ENCODE peak calls at places on chromosome 20, in five cellular contexts. A, N, M, F and Z are unnamed samples.

GRCh38 chr20:36631651-36632050 is 14.3 kb downstream of the SLA2 start:
- DNase-seq in A (no peak), N (peak), M (no peak), F (no peak), Z (no peak)

GRCh38 chr20:2585811-2586210 is 49.4 kb downstream of the TMC2 start:
- DNase-seq in A (no peak), N (peak), M (peak), F (no peak), Z (no peak)

GRCh38 chr20:43916073-43916874 is 1.6 kb downstream of the TOX2 start:
- DNase-seq in A (no peak), N (no peak), M (no peak), F (no peak), Z (no peak)

GRCh38 chr20:2875690-2876203 is 2.5 kb downstream of the PTPRA start:
- DNase-seq in A (no peak), N (no peak), M (no peak), F (no peak), Z (no peak)

GRCh38 chr20:46040902-46041535 is 12.0 kb downstream of the SLC12A5 start:
- DNase-seq in A (no peak), N (peak), M (peak), F (no peak), Z (no peak)

GRCh38 chr20:17888044-17888443 is 80.5 kb downstream of the SNX5 start:
- DNase-seq in A (no peak), N (no peak), M (no peak), F (no peak), Z (no peak)

GRCh38 chr20:16588241-16588640 is 15.0 kb upstream of the KIF16B start:
- DNase-seq in A (no peak), N (no peak), M (no peak), F (no peak), Z (no peak)

GRCh38 chr20:14820771-14821170 is 483.4 kb upstream of the FLRT3 start:
- DNase-seq in A (no peak), N (no peak), M (no peak), F (no peak), Z (no peak)

GRCh38 chr20:46056970-46057855 is 28.2 kb downstream of the SLC12A5 start:
- DNase-seq in A (peak), N (peak), M (peak), F (no peak), Z (no peak)

GRCh38 chr20:6122111-6122872 is 538 bp downstream of the FERMT1 start:
- DNase-seq in A (no peak), N (peak), M (no peak), F (no peak), Z (no peak)

GRCh38 chr20:18050628-18051027 is 7.1 kb downstream of the OVOL2 start:
- DNase-seq in A (no peak), N (no peak), M (no peak), F (no peak), Z (peak)

GRCh38 chr20:57137676-57138075 is 128.8 kb downstream of the BMP7 start:
- DNase-seq in A (no peak), N (no peak), M (no peak), F (no peak), Z (no peak)

GRCh38 chr20:46350986-46351267 is 42.6 kb upstream of the CDH22 start:
- DNase-seq in A (no peak), N (no peak), M (no peak), F (no peak), Z (no peak)

GRCh38 chr20:13638162-13638495 is 603 bp downstream of the TASP1 start:
- DNase-seq in A (no peak), N (peak), M (no peak), F (no peak), Z (no peak)

GRCh38 chr20:64191002-64191401 is 26.8 kb downstream of the MYT1 start:
- DNase-seq in A (no peak), N (no peak), M (no peak), F (no peak), Z (no peak)

GRCh38 chr20:64188071-64188470 is 23.8 kb downstream of the MYT1 start:
- DNase-seq in A (no peak), N (no peak), M (no peak), F (no peak), Z (no peak)

GRCh38 chr20:64188682-64189529 is 24.7 kb downstream of the MYT1 start:
- DNase-seq in A (peak), N (peak), M (no peak), F (no peak), Z (peak)

GRCh38 chr20:64189530-64189966 is 25.3 kb downstream of the MYT1 start:
- DNase-seq in A (no peak), N (no peak), M (no peak), F (no peak), Z (no peak)

GRCh38 chr20:64189986-64190385 is 25.7 kb downstream of the MYT1 start:
- DNase-seq in A (no peak), N (no peak), M (no peak), F (no peak), Z (no peak)
- TF ChIP-seq POLR2A in A (no peak), N (no peak), M (no peak), F (no peak), Z (no peak)

GRCh38 chr20:31954500-31954899 is 2.7 kb upstream of the PDRG1 start:
- DNase-seq in A (no peak), N (no peak), M (no peak), F (no peak), Z (no peak)

GRCh38 chr20:31951203-31951529 is 680 bp downstream of the PDRG1 start:
- DNase-seq in A (no peak), N (no peak), M (no peak), F (no peak), Z (no peak)

GRCh38 chr20:31949877-31950646 is 1.8 kb downstream of the PDRG1 start:
- DNase-seq in A (no peak), N (no peak), M (no peak), F (no peak), Z (no peak)

GRCh38 chr20:31953749-31954148 is 1.9 kb upstream of the PDRG1 start:
- DNase-seq in A (no peak), N (no peak), M (no peak), F (no peak), Z (no peak)

GRCh38 chr20:31951530-31952453 is at the start of gene PDRG1:
- DNase-seq in A (peak), N (peak), M (peak), F (peak), Z (peak)
- TF ChIP-seq POLR2A in A (peak), N (peak), M (peak), F (peak), Z (peak)

GRCh38 chr20:653110-653589 is at the start of gene SRXN1:
- DNase-seq in A (peak), N (peak), M (peak), F (peak), Z (peak)
- TF ChIP-seq POLR2A in A (no peak), N (peak), M (peak), F (no peak), Z (peak)

DNA sequence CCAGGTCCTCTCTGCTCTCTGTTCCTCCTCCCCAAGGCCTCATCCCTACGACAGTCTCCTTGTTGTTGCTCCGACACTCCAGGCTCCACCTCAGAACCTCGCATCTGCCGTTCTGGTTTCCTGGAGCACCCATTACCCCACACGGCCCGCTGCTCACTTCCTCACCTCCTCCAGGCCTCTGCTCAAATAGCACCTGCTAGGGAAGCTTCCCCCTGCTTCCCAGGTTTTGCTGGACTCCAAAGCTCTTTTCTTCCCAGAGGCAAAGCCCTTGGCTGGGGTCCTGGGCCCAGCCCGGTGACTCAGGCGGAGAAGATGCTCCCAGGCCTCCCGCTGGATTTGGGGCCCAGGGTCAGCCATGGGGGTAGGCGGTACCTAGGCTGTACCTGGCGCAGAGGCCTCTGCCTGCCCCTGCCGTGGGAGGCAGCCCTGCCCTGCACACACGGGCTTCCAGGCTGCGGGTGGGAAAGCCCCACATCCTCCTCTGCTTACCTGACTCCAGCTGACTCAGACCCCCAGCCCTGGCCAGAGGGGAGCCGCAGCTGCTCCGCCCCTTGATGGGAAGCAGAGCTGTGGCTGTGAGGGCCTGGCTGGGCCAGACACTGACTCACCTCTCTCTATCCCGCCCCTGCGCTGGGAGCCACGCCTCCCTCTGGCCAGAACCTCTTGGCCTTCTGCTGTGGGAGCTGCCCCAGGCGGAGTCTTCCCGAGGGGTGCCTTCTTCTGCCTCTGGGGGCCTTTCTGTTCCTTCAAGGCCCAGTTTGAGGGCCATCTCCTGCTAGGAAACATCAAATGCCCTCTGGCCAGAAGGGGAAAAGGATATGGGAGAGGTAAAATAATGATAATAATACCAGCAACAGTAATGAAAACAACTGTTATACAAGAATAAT is 130.5 kb downstream of the CEBPB start:
- DNase-seq in A (peak), N (peak), M (peak), F (no peak), Z (peak)
- TF ChIP-seq POLR2A in A (no peak), N (peak), M (peak), F (no peak), Z (peak)

GRCh38 chr20:50246367-50247195 is 56.0 kb downstream of the CEBPB start:
- DNase-seq in A (no peak), N (no peak), M (no peak), F (no peak), Z (no peak)
- TF ChIP-seq POLR2A in A (no peak), N (no peak), M (no peak), F (no peak), Z (no peak)

GRCh38 chr20:53738039-53738944 is 144.7 kb upstream of the ZNF217 start:
- DNase-seq in A (peak), N (peak), M (peak), F (no peak), Z (peak)
- TF ChIP-seq POLR2A in A (peak), N (peak), M (peak), F (no peak), Z (peak)